ENCODE peak calls at places on chromosomes 1 and 21, in nine cellular contexts. One of them, this sample, is unnamed. For H4K20me1, the result is how much of the 10 kb centered on the place peaks cover.

GRCh38 chr1:37677808-37678207 is 14.5 kb upstream of the CDCA8 start:
- DNase-seq in neural progenitor cell: no peak
- DNase-seq in SK-N-SH: no peak
- DNase-seq in PC-3: no peak
- DNase-seq in OCI-LY7: peak
- DNase-seq in MM.1S: peak
- DNase-seq in HCT116: no peak
- DNase-seq in GM23248: no peak
- DNase-seq in hepatocyte: no peak
- DNase-seq in this sample: no peak

GRCh38 chr1:21663951-21664805 is 5.0 kb downstream of the RAP1GAP start:
- DNase-seq in SK-N-SH: no peak
- DNase-seq in GM23248: no peak
- DNase-seq in hepatocyte: no peak
- DNase-seq in PC-3: no peak
- DNase-seq in neural progenitor cell: peak
- DNase-seq in OCI-LY7: no peak
- DNase-seq in HCT116: no peak
- DNase-seq in MM.1S: no peak
- DNase-seq in this sample: peak

GRCh38 chr1:172360511-172360910 is 60.0 kb upstream of the C1orf105 start:
- DNase-seq in PC-3: peak
- DNase-seq in SK-N-SH: no peak
- DNase-seq in HCT116: no peak
- DNase-seq in neural progenitor cell: peak
- DNase-seq in OCI-LY7: no peak
- DNase-seq in MM.1S: no peak
- DNase-seq in hepatocyte: no peak
- DNase-seq in GM23248: no peak
- DNase-seq in this sample: peak

GRCh38 chr1:93779540-93780121 is 98.0 kb upstream of the BCAR3 start:
- DNase-seq in OCI-LY7: no peak
- DNase-seq in HCT116: peak
- DNase-seq in PC-3: peak
- DNase-seq in SK-N-SH: no peak
- DNase-seq in GM23248: peak
- DNase-seq in hepatocyte: no peak
- DNase-seq in neural progenitor cell: no peak
- DNase-seq in MM.1S: no peak
- DNase-seq in this sample: peak

GRCh38 chr1:225990705-225991464 is 8.3 kb downstream of the SDE2 start:
- DNase-seq in hepatocyte: no peak
- DNase-seq in PC-3: no peak
- DNase-seq in HCT116: no peak
- DNase-seq in neural progenitor cell: no peak
- DNase-seq in OCI-LY7: peak
- DNase-seq in GM23248: no peak
- DNase-seq in MM.1S: peak
- DNase-seq in SK-N-SH: no peak
- DNase-seq in this sample: no peak

GRCh38 chr1:202976633-202977032 is 9.6 kb upstream of the CYB5R1 start:
- DNase-seq in SK-N-SH: no peak
- DNase-seq in OCI-LY7: no peak
- DNase-seq in PC-3: no peak
- DNase-seq in neural progenitor cell: no peak
- DNase-seq in GM23248: no peak
- DNase-seq in HCT116: no peak
- DNase-seq in MM.1S: no peak
- DNase-seq in hepatocyte: no peak
- DNase-seq in this sample: no peak

GRCh38 chr1:85344256-85344694 is 67.8 kb upstream of the BCL10 start:
- DNase-seq in GM23248: peak
- DNase-seq in neural progenitor cell: peak
- DNase-seq in PC-3: peak
- DNase-seq in OCI-LY7: peak
- DNase-seq in MM.1S: no peak
- DNase-seq in SK-N-SH: peak
- DNase-seq in hepatocyte: peak
- DNase-seq in HCT116: no peak
- DNase-seq in this sample: peak

GRCh38 chr1:28354121-28354520 is 15.4 kb upstream of the PHACTR4 start:
- DNase-seq in MM.1S: no peak
- DNase-seq in PC-3: peak
- DNase-seq in GM23248: peak
- DNase-seq in hepatocyte: no peak
- DNase-seq in HCT116: no peak
- DNase-seq in OCI-LY7: no peak
- DNase-seq in neural progenitor cell: no peak
- DNase-seq in SK-N-SH: no peak
- DNase-seq in this sample: no peak

GRCh38 chr21:41786521-41786987 is 19.7 kb upstream of the RIPK4 start:
- DNase-seq in neural progenitor cell: no peak
- DNase-seq in MM.1S: no peak
- DNase-seq in PC-3: peak
- DNase-seq in HCT116: no peak
- DNase-seq in OCI-LY7: no peak
- DNase-seq in GM23248: peak
- DNase-seq in SK-N-SH: no peak
- DNase-seq in hepatocyte: peak
- DNase-seq in this sample: no peak

GRCh38 chr1:32249831-32250525 is 1.1 kb upstream of the LCK start:
- DNase-seq in HCT116: no peak
- DNase-seq in OCI-LY7: peak
- DNase-seq in GM23248: no peak
- DNase-seq in MM.1S: peak
- DNase-seq in hepatocyte: peak
- DNase-seq in neural progenitor cell: no peak
- DNase-seq in PC-3: no peak
- DNase-seq in SK-N-SH: no peak
- DNase-seq in this sample: no peak

GRCh38 chr21:41425588-41425953 is 468 bp upstream of the MX1 start:
- DNase-seq in GM23248: no peak
- DNase-seq in hepatocyte: no peak
- DNase-seq in MM.1S: no peak
- DNase-seq in OCI-LY7: no peak
- DNase-seq in neural progenitor cell: no peak
- DNase-seq in SK-N-SH: no peak
- DNase-seq in PC-3: no peak
- DNase-seq in HCT116: no peak
- DNase-seq in this sample: no peak

GRCh38 chr21:35366348-35367085 is 317.4 kb upstream of the RUNX1 start:
- DNase-seq in neural progenitor cell: no peak
- DNase-seq in HCT116: no peak
- DNase-seq in MM.1S: no peak
- DNase-seq in OCI-LY7: no peak
- DNase-seq in GM23248: peak
- DNase-seq in hepatocyte: peak
- DNase-seq in PC-3: no peak
- DNase-seq in SK-N-SH: no peak
- DNase-seq in this sample: no peak

GRCh38 chr1:163275222-163275621 is 46.5 kb upstream of the NUF2 start:
- DNase-seq in SK-N-SH: no peak
- DNase-seq in PC-3: no peak
- DNase-seq in neural progenitor cell: no peak
- DNase-seq in GM23248: peak
- DNase-seq in hepatocyte: peak
- DNase-seq in HCT116: no peak
- DNase-seq in MM.1S: no peak
- DNase-seq in OCI-LY7: no peak
- DNase-seq in this sample: no peak

GRCh38 chr1:112272101-112272772 is 123.8 kb upstream of the CTTNBP2NL start:
- DNase-seq in SK-N-SH: no peak
- DNase-seq in OCI-LY7: no peak
- DNase-seq in hepatocyte: no peak
- DNase-seq in neural progenitor cell: no peak
- DNase-seq in GM23248: no peak
- DNase-seq in PC-3: no peak
- DNase-seq in HCT116: no peak
- DNase-seq in MM.1S: no peak
- DNase-seq in this sample: no peak

DNA sequence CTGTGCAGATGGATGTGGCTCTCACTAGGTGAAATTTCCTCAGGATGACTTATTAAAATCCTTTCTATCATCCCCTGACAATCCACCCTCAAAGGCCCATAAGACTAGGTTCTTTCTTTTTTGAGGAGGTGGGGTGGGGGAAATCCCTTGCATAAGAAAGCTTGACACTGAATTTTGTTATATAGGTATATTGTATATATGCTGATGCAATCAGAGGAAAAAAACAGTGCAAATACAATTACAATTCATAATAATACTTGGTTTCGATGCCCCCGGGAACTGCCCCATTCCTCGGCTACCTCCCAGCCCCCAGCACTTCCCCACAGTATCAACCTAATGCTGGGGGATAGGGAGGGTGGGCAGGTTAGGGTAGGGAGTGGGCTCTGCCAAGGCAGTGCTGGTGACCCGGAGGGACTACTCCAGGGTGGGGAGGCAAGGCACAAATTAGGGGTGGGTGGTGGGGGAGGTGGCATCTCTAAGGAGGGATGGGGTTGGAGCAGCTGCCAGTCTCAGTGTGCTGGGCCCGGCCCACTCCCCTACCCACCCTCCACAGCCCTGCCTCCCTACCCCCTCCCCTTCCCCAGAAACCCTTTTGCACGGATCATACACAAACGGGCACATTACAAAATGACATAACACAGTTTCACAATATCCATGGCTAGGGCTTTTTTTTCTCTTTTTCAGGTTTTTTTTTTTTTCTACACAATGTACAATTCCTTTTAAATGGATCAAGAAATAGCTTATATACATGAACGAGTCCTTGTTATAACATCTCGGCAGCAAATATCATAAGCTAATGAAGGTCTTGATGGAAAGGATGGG is 30.9 kb downstream of the SLC27A3 start:
- DNase-seq in neural progenitor cell: no peak
- DNase-seq in hepatocyte: no peak
- DNase-seq in GM23248: peak
- DNase-seq in HCT116: no peak
- DNase-seq in OCI-LY7: no peak
- DNase-seq in PC-3: no peak
- DNase-seq in MM.1S: no peak
- DNase-seq in SK-N-SH: no peak
- DNase-seq in this sample: no peak
- H3K4me2 ChIP-seq in neural progenitor cell: no peak
- H3K4me2 ChIP-seq in hepatocyte: no peak
- H3K4me2 ChIP-seq in GM23248: no peak
- H3K4me2 ChIP-seq in HCT116: peak
- H3K4me2 ChIP-seq in OCI-LY7: peak
- H3K4me2 ChIP-seq in PC-3: peak
- H3K4me2 ChIP-seq in MM.1S: peak
- H3K4me2 ChIP-seq in SK-N-SH: no peak
- H3K4me2 ChIP-seq in this sample: no peak

DNA sequence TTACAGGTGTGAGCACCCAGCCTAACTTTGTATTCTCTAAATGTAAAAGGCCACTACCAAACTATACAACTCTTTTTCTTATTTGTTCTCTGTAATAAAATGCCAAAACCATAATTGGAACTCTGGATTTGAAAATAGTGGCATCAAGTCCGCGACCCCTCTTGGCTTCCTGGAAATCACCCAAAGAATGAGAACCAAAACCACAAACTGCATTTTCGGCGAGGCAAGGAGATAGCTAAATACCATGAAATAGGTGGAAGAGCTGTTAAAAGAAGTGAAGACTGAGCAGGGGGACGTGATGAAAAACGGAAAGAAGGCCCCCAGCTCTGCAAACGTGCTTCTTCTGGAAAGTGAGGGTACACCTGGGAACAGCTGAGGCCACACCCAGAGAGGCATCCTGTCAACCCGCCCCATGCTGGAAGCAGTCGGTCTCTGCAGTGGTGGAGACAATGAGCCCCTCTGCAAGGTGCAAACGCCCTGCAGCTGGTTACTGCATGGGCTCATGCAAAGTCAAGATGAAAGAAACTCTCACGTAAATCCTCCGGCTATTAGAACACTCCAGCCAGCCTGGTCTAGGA is 22.5 kb downstream of the VPS26C start:
- DNase-seq in PC-3: no peak
- DNase-seq in GM23248: no peak
- DNase-seq in neural progenitor cell: no peak
- DNase-seq in HCT116: no peak
- DNase-seq in SK-N-SH: no peak
- DNase-seq in hepatocyte: no peak
- DNase-seq in MM.1S: no peak
- DNase-seq in OCI-LY7: no peak
- DNase-seq in this sample: peak
- H4K20me1 ChIP-seq in PC-3: under half
- H4K20me1 ChIP-seq in GM23248: under half
- H4K20me1 ChIP-seq in neural progenitor cell: under half
- H4K20me1 ChIP-seq in HCT116: under half
- H4K20me1 ChIP-seq in SK-N-SH: half or more
- H4K20me1 ChIP-seq in hepatocyte: under half
- H4K20me1 ChIP-seq in MM.1S: under half
- H4K20me1 ChIP-seq in OCI-LY7: under half
- H4K20me1 ChIP-seq in this sample: under half

GRCh38 chr1:50967416-50968020 is 2.5 kb upstream of the CDKN2C start:
- DNase-seq in hepatocyte: no peak
- DNase-seq in SK-N-SH: no peak
- DNase-seq in HCT116: no peak
- DNase-seq in neural progenitor cell: no peak
- DNase-seq in OCI-LY7: peak
- DNase-seq in PC-3: peak
- DNase-seq in MM.1S: no peak
- DNase-seq in GM23248: peak
- DNase-seq in this sample: no peak

GRCh38 chr1:50969611-50970507 is at the start of gene CDKN2C:
- DNase-seq in PC-3: peak
- DNase-seq in neural progenitor cell: peak
- DNase-seq in hepatocyte: peak
- DNase-seq in SK-N-SH: peak
- DNase-seq in GM23248: peak
- DNase-seq in MM.1S: no peak
- DNase-seq in OCI-LY7: peak
- DNase-seq in HCT116: no peak
- DNase-seq in this sample: peak

GRCh38 chr1:50970508-50970885 is 452 bp downstream of the CDKN2C start:
- DNase-seq in MM.1S: no peak
- DNase-seq in PC-3: peak
- DNase-seq in neural progenitor cell: no peak
- DNase-seq in GM23248: peak
- DNase-seq in SK-N-SH: no peak
- DNase-seq in hepatocyte: no peak
- DNase-seq in HCT116: no peak
- DNase-seq in OCI-LY7: no peak
- DNase-seq in this sample: no peak

GRCh38 chr1:50968021-50968883 is 1.8 kb upstream of the CDKN2C start:
- DNase-seq in neural progenitor cell: peak
- DNase-seq in HCT116: peak
- DNase-seq in hepatocyte: peak
- DNase-seq in PC-3: peak
- DNase-seq in OCI-LY7: peak
- DNase-seq in GM23248: peak
- DNase-seq in MM.1S: no peak
- DNase-seq in SK-N-SH: peak
- DNase-seq in this sample: peak

GRCh38 chr1:50968884-50969610 is 998 bp upstream of the CDKN2C start:
- DNase-seq in SK-N-SH: peak
- DNase-seq in GM23248: peak
- DNase-seq in MM.1S: no peak
- DNase-seq in OCI-LY7: peak
- DNase-seq in hepatocyte: peak
- DNase-seq in PC-3: peak
- DNase-seq in neural progenitor cell: peak
- DNase-seq in HCT116: no peak
- DNase-seq in this sample: peak
- TF ChIP-seq EZH2phosphoT487 in SK-N-SH: no peak
- TF ChIP-seq EZH2phosphoT487 in GM23248: no peak
- TF ChIP-seq EZH2phosphoT487 in MM.1S: no peak
- TF ChIP-seq EZH2phosphoT487 in OCI-LY7: no peak
- TF ChIP-seq EZH2phosphoT487 in hepatocyte: no peak
- TF ChIP-seq EZH2phosphoT487 in PC-3: no peak
- TF ChIP-seq EZH2phosphoT487 in neural progenitor cell: peak
- TF ChIP-seq EZH2phosphoT487 in HCT116: no peak
- TF ChIP-seq EZH2phosphoT487 in this sample: no peak

GRCh38 chr1:234495231-234495990 is 16.4 kb upstream of the TARBP1 start:
- DNase-seq in SK-N-SH: no peak
- DNase-seq in HCT116: no peak
- DNase-seq in neural progenitor cell: peak
- DNase-seq in GM23248: peak
- DNase-seq in OCI-LY7: peak
- DNase-seq in PC-3: peak
- DNase-seq in MM.1S: peak
- DNase-seq in hepatocyte: peak
- DNase-seq in this sample: no peak
- H3K4me2 ChIP-seq in SK-N-SH: peak
- H3K4me2 ChIP-seq in HCT116: peak
- H3K4me2 ChIP-seq in neural progenitor cell: no peak
- H3K4me2 ChIP-seq in GM23248: peak
- H3K4me2 ChIP-seq in OCI-LY7: peak
- H3K4me2 ChIP-seq in PC-3: peak
- H3K4me2 ChIP-seq in MM.1S: peak
- H3K4me2 ChIP-seq in hepatocyte: no peak
- H3K4me2 ChIP-seq in this sample: no peak